ENCODE peak calls at places on chromosomes 6 and 20, in seven cellular contexts. N, K, E, X, D, F and P are unnamed samples.

GRCh38 chr20:24160563-24161355 is 172.2 kb upstream of the GGTLC1 start:
- DNase-seq in D (peak), E (peak), F (no peak), N (peak), K (peak), X (peak), P (peak)

GRCh38 chr6:134007077-134007476 is 45.3 kb downstream of the SLC2A12 start:
- DNase-seq in N (no peak), K (no peak), E (no peak), F (no peak), X (no peak), D (no peak), P (no peak)

GRCh38 chr6:129607581-129608186 is 102.3 kb downstream of the ARHGAP18 start:
- DNase-seq in D (no peak), F (no peak), N (peak), K (no peak), X (no peak), E (no peak), P (no peak)

GRCh38 chr6:142835787-142836186 is 109.2 kb downstream of the HIVEP2 start:
- DNase-seq in D (no peak), X (no peak), N (no peak), K (no peak), F (no peak), E (no peak), P (no peak)

GRCh38 chr6:73258721-73259120 is 4.3 kb downstream of the KHDC1 start:
- DNase-seq in F (no peak), E (no peak), N (no peak), D (peak), X (peak), K (no peak), P (no peak)

GRCh38 chr6:168095171-168095691 is 16.2 kb upstream of the FRMD1 start:
- DNase-seq in X (no peak), K (no peak), N (no peak), F (no peak), E (no peak), D (no peak), P (no peak)

GRCh38 chr6:65937982-65938381 is 231.0 kb upstream of the EYS start:
- DNase-seq in F (no peak), E (no peak), N (no peak), X (peak), K (no peak), D (no peak), P (no peak)

GRCh38 chr6:31620586-31621319 is at the start of gene PRRC2A:
- DNase-seq in E (no peak), N (peak), K (peak), D (peak), X (peak), F (peak), P (no peak)

GRCh38 chr20:63929071-63929470 is 27.1 kb downstream of the UCKL1 start:
- DNase-seq in E (no peak), N (no peak), X (no peak), F (no peak), K (no peak), D (no peak), P (no peak)

GRCh38 chr6:119348308-119349040 is 1.1 kb downstream of the MAN1A1 start:
- DNase-seq in F (no peak), N (peak), D (peak), K (no peak), E (peak), X (peak), P (peak)

GRCh38 chr6:40347571-40348011 is 239.6 kb downstream of the LRFN2 start:
- DNase-seq in D (peak), X (peak), K (no peak), E (no peak), F (no peak), N (no peak), P (no peak)

GRCh38 chr20:24981750-24982149 is 10.8 kb downstream of the APMAP start:
- DNase-seq in F (no peak), K (no peak), D (peak), N (no peak), E (no peak), X (no peak), P (no peak)

GRCh38 chr6:1136415-1136774 is 175.5 kb upstream of the FOXQ1 start:
- DNase-seq in E (no peak), N (peak), X (no peak), F (no peak), D (no peak), K (no peak), P (no peak)
- H3K23ac ChIP-seq in E (no peak), N (no peak), X (no peak), F (no peak), D (no peak), K (no peak), P (no peak)

DNA sequence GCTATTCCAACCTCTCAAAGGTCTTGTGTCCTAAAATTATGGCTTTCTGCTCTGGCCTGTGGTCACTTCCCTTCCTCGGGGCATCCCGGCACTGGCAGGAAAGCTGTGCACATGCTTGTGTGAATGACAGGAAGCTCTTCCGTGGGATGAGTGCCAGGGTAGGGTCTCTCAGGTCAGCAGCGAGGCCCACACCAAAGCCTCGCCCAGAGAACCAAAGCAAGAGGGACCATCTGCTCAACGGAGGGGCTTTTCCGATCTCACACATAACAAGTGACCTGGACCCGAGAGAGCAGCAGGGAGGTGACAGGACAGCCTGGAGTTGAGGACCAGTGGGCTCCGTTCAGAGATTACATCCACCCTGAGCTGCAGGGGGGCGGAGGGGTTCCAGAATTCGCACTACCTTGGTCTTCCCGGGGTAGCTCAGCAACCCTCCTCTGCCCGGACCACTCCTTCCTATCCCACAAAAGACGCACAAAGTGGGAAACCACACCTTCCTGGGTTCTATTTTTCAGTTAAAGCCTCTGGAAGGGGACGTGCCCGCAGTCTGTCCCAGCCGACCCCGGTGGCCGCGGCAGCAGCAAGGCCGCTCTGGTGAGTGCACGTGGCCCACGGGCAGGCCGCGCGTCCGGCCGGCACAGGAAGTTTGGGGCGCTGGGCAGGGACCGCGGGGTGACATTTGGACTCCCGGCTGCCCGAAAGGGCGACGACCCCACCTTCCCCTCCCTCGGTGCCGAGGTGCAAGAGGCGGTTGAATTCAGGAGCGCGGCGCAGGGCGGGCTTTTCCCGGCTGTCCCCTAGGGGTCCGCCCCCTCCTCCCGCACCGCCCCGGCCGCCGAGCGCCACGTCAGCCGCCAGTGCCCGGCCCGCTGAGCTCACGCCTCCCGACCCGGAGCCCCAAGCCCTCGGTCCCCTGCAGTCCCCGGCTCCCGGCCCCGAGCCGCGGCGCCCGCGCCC is 988 bp downstream of the TXNDC5 start:
- DNase-seq in F (no peak), D (peak), K (peak), E (peak), N (peak), X (peak), P (peak)
- H3K9ac ChIP-seq in F (peak), D (peak), K (peak), E (peak), N (peak), X (peak), P (peak)

GRCh38 chr6:159004592-159004991 is 4.6 kb upstream of the RSPH3 start:
- DNase-seq in X (no peak), F (no peak), K (no peak), N (no peak), D (no peak), E (no peak), P (no peak)
- H3K23ac ChIP-seq in X (no peak), F (no peak), K (no peak), N (no peak), D (no peak), E (no peak), P (no peak)

GRCh38 chr6:154510144-154510905 is at the start of gene CNKSR3:
- DNase-seq in X (peak), K (peak), D (peak), E (peak), F (peak), N (peak), P (peak)
- H3K9ac ChIP-seq in X (peak), K (peak), D (peak), E (peak), F (peak), N (peak), P (peak)

DNA sequence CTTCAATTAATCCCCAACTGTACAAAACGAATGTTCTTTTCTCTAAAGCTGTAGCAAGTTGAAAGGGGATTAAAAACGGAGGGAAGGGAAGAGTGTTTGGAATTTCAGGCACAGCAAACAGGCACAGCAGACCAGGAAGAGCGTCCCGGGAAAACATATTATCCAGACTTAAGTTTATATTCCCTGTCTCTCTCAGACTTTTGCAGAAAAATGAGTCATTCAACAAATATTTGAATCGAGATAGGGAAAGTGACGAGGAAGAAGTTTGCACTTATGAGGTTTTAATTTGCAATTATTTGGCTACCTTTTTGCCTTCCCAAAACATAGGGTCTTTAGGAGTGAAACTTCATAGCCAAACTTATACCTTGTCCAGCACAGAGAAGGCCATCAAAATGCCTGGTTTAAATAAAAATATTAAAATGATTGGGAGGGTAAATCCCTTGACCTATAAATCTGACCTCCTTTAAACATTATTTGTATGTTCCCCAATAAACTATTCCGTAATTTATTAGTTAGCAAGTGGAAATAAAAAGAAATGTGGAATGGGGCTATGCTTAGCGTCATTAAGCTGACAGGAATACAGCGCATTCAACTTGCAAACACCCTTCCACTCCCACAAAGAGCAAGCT is 16.0 kb downstream of the HFE start:
- DNase-seq in D (no peak), E (no peak), X (peak), F (no peak), K (no peak), N (peak), P (peak)
- H3K23ac ChIP-seq in D (no peak), E (no peak), X (no peak), F (no peak), K (no peak), N (no peak), P (no peak)

DNA sequence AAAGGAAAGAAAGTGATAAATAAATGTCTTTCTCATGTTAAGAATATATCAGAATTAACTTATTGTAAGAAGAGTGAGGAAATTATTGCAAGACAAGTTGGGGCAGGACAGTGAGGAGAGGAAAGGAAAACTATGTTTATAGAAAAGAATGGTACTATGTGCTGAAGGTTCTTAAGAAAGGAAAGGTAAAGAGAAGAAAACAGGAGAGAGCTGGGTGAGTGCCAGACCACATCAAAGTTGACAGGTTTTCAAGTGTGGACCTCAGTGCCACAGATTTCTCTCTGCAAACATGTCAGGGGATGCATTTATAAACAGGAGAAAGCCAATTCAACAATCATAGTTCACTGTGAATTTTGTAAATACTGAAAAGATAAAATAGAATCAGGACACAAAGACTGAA is 439.2 kb downstream of the PKHD1 start:
- DNase-seq in N (no peak), K (no peak), E (no peak), X (no peak), F (no peak), D (no peak), P (no peak)
- H3K9ac ChIP-seq in N (no peak), K (no peak), E (no peak), X (no peak), F (no peak), D (no peak), P (no peak)

DNA sequence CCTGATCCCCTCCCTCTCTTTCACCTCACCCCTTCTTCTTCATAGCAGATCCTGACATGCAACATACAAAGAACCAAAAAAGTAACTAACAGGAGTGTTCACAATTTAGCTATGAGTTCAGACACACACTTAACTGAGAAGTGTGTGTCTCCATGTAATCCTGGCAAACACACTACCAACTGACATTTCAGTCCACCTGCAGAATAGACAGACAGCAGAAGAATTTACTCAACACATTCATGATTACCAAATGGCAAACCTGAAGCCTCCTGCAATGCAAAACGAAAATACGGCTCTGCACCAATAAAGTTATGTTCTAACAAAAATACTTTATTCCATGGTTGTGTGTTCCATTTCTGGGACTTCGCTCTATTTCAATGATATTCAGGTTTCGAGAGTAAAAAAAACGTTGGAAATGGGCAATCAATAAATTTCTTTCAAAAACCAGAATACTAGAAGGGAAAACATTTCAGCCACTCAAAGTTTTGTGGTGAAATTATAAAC is 2.6 kb downstream of the BACH2 start:
- DNase-seq in X (no peak), F (no peak), D (no peak), N (no peak), K (no peak), E (no peak), P (no peak)
- H3K23ac ChIP-seq in X (no peak), F (no peak), D (no peak), N (peak), K (no peak), E (no peak), P (no peak)

DNA sequence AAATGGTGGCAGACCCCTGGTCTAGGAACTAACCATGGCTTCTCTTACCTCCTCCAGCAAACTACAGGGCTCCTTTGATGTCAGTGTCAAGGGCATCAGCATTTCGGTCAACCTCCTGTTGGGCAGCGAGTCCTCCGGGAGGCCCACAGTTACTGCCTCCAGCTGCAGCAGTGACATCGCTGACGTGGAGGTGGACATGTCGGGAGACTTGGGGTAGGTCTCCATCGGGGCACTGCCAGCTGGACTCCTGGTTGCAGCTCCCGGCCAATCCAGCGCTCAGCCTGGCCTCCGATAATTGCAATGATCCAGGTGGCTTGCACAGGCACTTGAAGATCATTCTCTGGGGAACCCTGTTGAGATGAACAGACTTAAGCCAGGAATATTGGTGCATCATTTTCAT is 7.9 kb downstream of the LBP start:
- DNase-seq in F (no peak), X (no peak), D (no peak), N (no peak), K (no peak), E (no peak), P (no peak)
- H3K9ac ChIP-seq in F (no peak), X (no peak), D (no peak), N (no peak), K (no peak), E (no peak), P (no peak)